ENCODE peak calls at places on chromosomes 1 and 21, in eight cellular contexts. One of them, this sample, is unnamed.

GRCh38 chr1:180243517-180244221 is 13.6 kb downstream of the LHX4 start:
- DNase-seq in cardiac muscle cell: no peak
- DNase-seq in fibroblast of lung: no peak
- DNase-seq in mesendoderm: peak; percentile 37
- DNase-seq in stomach: no peak
- DNase-seq in heart right ventricle: no peak
- DNase-seq in mesenchymal stem cell: no peak
- DNase-seq in mammary epithelial cell: no peak
- DNase-seq in this sample: no peak

GRCh38 chr1:181061891-181062777 is 26.4 kb upstream of the IER5 start:
- DNase-seq in cardiac muscle cell: no peak
- DNase-seq in fibroblast of lung: no peak
- DNase-seq in mesendoderm: no peak
- DNase-seq in stomach: no peak
- DNase-seq in heart right ventricle: peak; percentile 12
- DNase-seq in mesenchymal stem cell: no peak
- DNase-seq in mammary epithelial cell: no peak
- DNase-seq in this sample: peak; percentile 60

GRCh38 chr1:208270679-208271111 is 26.5 kb upstream of the PLXNA2 start:
- DNase-seq in cardiac muscle cell: no peak
- DNase-seq in fibroblast of lung: peak; percentile 45
- DNase-seq in mesendoderm: peak; percentile 99
- DNase-seq in stomach: no peak
- DNase-seq in heart right ventricle: no peak
- DNase-seq in mesenchymal stem cell: no peak
- DNase-seq in mammary epithelial cell: no peak
- DNase-seq in this sample: no peak

GRCh38 chr1:223001653-223002634 is 141.1 kb downstream of the TLR5 start:
- DNase-seq in cardiac muscle cell: no peak
- DNase-seq in fibroblast of lung: no peak
- DNase-seq in mesendoderm: peak; percentile 73
- DNase-seq in stomach: no peak
- DNase-seq in heart right ventricle: no peak
- DNase-seq in mesenchymal stem cell: no peak
- DNase-seq in mammary epithelial cell: peak; percentile 39
- DNase-seq in this sample: no peak

GRCh38 chr1:175797576-175797975 is 54.2 kb upstream of the TNR start:
- DNase-seq in cardiac muscle cell: no peak
- DNase-seq in fibroblast of lung: no peak
- DNase-seq in mesendoderm: peak; percentile 97
- DNase-seq in stomach: no peak
- DNase-seq in heart right ventricle: no peak
- DNase-seq in mesenchymal stem cell: no peak
- DNase-seq in mammary epithelial cell: no peak
- DNase-seq in this sample: no peak

GRCh38 chr1:25472494-25472893 is 41.8 kb downstream of the MACO1 start:
- DNase-seq in cardiac muscle cell: no peak
- DNase-seq in fibroblast of lung: no peak
- DNase-seq in mesendoderm: no peak
- DNase-seq in stomach: no peak
- DNase-seq in heart right ventricle: no peak
- DNase-seq in mesenchymal stem cell: no peak
- DNase-seq in mammary epithelial cell: no peak
- DNase-seq in this sample: no peak

GRCh38 chr21:43867332-43867703 is 2.3 kb downstream of the AGPAT3 start:
- DNase-seq in cardiac muscle cell: no peak
- DNase-seq in fibroblast of lung: no peak
- DNase-seq in mesendoderm: no peak
- DNase-seq in stomach: no peak
- DNase-seq in heart right ventricle: no peak
- DNase-seq in mesenchymal stem cell: no peak
- DNase-seq in mammary epithelial cell: no peak
- DNase-seq in this sample: no peak

GRCh38 chr1:168135116-168135981 is 1.4 kb downstream of the GPR161 start:
- DNase-seq in cardiac muscle cell: no peak
- DNase-seq in fibroblast of lung: peak; percentile 26
- DNase-seq in mesendoderm: peak; percentile 57
- DNase-seq in stomach: no peak
- DNase-seq in heart right ventricle: no peak
- DNase-seq in mesenchymal stem cell: peak; percentile 4
- DNase-seq in mammary epithelial cell: peak; percentile 40
- DNase-seq in this sample: no peak

GRCh38 chr1:33710989-33711388 is 152.9 kb upstream of the HMGB4 start:
- DNase-seq in cardiac muscle cell: no peak
- DNase-seq in fibroblast of lung: peak; percentile 34
- DNase-seq in mesendoderm: no peak
- DNase-seq in stomach: no peak
- DNase-seq in heart right ventricle: no peak
- DNase-seq in mesenchymal stem cell: no peak
- DNase-seq in mammary epithelial cell: no peak
- DNase-seq in this sample: no peak

GRCh38 chr1:65063025-65063424 is 85.0 kb upstream of the AK4 start:
- DNase-seq in cardiac muscle cell: no peak
- DNase-seq in fibroblast of lung: no peak
- DNase-seq in mesendoderm: peak; percentile 34
- DNase-seq in stomach: no peak
- DNase-seq in heart right ventricle: no peak
- DNase-seq in mesenchymal stem cell: no peak
- DNase-seq in mammary epithelial cell: no peak
- DNase-seq in this sample: no peak

GRCh38 chr1:32012709-32013385 is 821 bp upstream of the KHDRBS1 start:
- DNase-seq in cardiac muscle cell: no peak
- DNase-seq in fibroblast of lung: no peak
- DNase-seq in mesendoderm: peak; percentile 44
- DNase-seq in stomach: no peak
- DNase-seq in heart right ventricle: no peak
- DNase-seq in mesenchymal stem cell: no peak
- DNase-seq in mammary epithelial cell: no peak
- DNase-seq in this sample: no peak

GRCh38 chr1:914253-914890 is 9.4 kb upstream of the SAMD11 start:
- DNase-seq in cardiac muscle cell: no peak
- DNase-seq in fibroblast of lung: no peak
- DNase-seq in mesendoderm: no peak
- DNase-seq in stomach: no peak
- DNase-seq in heart right ventricle: no peak
- DNase-seq in mesenchymal stem cell: no peak
- DNase-seq in mammary epithelial cell: no peak
- DNase-seq in this sample: peak; percentile 26

GRCh38 chr1:63624911-63625310 is 31.7 kb downstream of the PGM1 start:
- DNase-seq in cardiac muscle cell: no peak
- DNase-seq in fibroblast of lung: peak; percentile 45
- DNase-seq in mesendoderm: no peak
- DNase-seq in stomach: no peak
- DNase-seq in heart right ventricle: no peak
- DNase-seq in mesenchymal stem cell: peak; percentile 8
- DNase-seq in mammary epithelial cell: no peak
- DNase-seq in this sample: no peak

GRCh38 chr1:31669786-31670582 is 25.3 kb upstream of the PEF1 start:
- DNase-seq in cardiac muscle cell: peak; percentile 47
- DNase-seq in fibroblast of lung: peak; percentile 62
- DNase-seq in mesendoderm: peak; percentile 56
- DNase-seq in stomach: peak; percentile 94
- DNase-seq in heart right ventricle: peak; percentile 83
- DNase-seq in mesenchymal stem cell: peak; percentile 15
- DNase-seq in mammary epithelial cell: peak; percentile 86
- DNase-seq in this sample: peak; percentile 72

GRCh38 chr1:41329662-41330587 is 31.3 kb upstream of the FOXO6 start:
- DNase-seq in cardiac muscle cell: no peak
- DNase-seq in fibroblast of lung: no peak
- DNase-seq in mesendoderm: no peak
- DNase-seq in stomach: no peak
- DNase-seq in heart right ventricle: no peak
- DNase-seq in mesenchymal stem cell: no peak
- DNase-seq in mammary epithelial cell: no peak
- DNase-seq in this sample: no peak

GRCh38 chr1:27686223-27686990 is 14.4 kb upstream of the IFI6 start:
- DNase-seq in cardiac muscle cell: no peak
- DNase-seq in fibroblast of lung: no peak
- DNase-seq in mesendoderm: peak; percentile 11
- DNase-seq in stomach: peak; percentile 81
- DNase-seq in heart right ventricle: no peak
- DNase-seq in mesenchymal stem cell: no peak
- DNase-seq in mammary epithelial cell: no peak
- DNase-seq in this sample: no peak

GRCh38 chr1:208137144-208137682 is 107.0 kb downstream of the PLXNA2 start:
- DNase-seq in cardiac muscle cell: no peak
- DNase-seq in fibroblast of lung: peak; percentile 55
- DNase-seq in mesendoderm: no peak
- DNase-seq in stomach: no peak
- DNase-seq in heart right ventricle: no peak
- DNase-seq in mesenchymal stem cell: no peak
- DNase-seq in mammary epithelial cell: peak; percentile 22
- DNase-seq in this sample: no peak

DNA sequence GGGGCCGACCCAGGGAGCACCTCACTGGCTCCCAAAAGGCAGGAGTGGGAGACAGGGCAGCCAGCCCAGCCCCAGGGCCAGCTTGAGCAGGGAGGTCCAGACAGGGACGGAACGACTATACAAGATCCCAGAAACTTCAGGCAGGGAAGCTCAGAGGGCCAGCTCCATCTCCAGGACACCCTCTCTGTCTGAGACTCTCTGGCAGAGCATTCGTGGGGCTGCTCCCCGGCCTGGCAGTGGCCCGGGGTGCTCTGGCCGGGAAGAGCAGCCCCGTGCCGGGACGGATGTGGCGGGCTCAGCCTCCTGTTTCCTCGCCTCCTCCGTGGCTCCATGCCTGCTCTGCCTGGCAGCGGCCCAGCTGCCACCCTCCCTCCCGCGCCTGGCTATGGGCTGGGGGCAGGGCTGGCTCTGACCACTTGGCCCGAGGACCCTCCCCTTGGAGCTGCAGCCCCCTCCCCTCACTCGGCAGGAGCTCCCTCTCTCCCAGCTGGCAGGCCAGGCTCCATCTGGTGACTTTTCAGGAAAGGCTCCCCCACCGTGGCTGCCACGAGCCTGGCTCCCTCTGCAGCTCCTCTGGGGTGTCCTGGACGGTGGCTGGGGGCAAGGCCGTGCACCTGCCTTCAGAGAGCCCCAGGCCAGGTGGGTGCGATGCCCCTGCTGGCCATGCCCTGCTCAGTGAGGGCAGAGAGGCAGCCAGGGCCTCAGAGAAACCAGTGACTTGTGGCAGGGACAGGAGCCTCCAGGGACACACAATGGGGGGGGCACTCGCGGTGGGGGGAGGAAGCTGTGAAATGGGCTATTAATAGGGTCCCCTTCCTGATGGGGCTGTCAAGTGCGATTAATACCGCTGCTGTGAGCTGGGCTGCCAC is 5.6 kb upstream of the PLCH2 start:
- DNase-seq in cardiac muscle cell: no peak
- DNase-seq in fibroblast of lung: no peak
- DNase-seq in mesendoderm: no peak
- DNase-seq in stomach: no peak
- DNase-seq in heart right ventricle: no peak
- DNase-seq in mesenchymal stem cell: no peak
- DNase-seq in mammary epithelial cell: no peak
- DNase-seq in this sample: no peak
- H3K4me1 ChIP-seq in cardiac muscle cell: peaks cover 18% of the 10 kb centered on the region
- H3K4me1 ChIP-seq in fibroblast of lung: no peaks in the 10 kb centered on the region
- H3K4me1 ChIP-seq in mesendoderm: no peaks in the 10 kb centered on the region
- H3K4me1 ChIP-seq in stomach: peaks cover 10% of the 10 kb centered on the region
- H3K4me1 ChIP-seq in heart right ventricle: peaks cover 10% of the 10 kb centered on the region
- H3K4me1 ChIP-seq in mesenchymal stem cell: peaks cover 84% of the 10 kb centered on the region
- H3K4me1 ChIP-seq in mammary epithelial cell: peaks cover 20% of the 10 kb centered on the region
- H3K4me1 ChIP-seq in this sample: peaks cover 4% of the 10 kb centered on the region

DNA sequence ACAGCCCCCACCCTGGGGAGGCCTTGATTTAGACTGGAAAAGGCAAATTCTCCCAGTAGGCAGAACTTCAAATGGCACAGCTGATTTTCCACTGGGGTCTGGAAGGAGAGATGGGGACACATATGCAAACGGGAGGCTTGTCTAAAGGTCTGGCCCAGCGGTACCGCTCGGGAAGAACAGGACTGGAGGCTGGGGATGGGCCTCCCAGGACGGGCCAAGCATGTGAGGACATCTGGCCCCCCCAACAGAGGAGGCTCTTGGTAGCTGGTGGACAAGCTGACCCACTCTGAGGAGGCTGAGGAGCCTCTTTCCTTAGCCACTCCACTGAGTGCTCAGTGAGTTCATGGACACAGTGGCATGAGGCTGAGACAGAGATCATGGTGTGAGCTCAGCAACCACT is 170.0 kb downstream of the NPHP4 start:
- DNase-seq in cardiac muscle cell: no peak
- DNase-seq in fibroblast of lung: no peak
- DNase-seq in mesendoderm: no peak
- DNase-seq in stomach: no peak
- DNase-seq in heart right ventricle: no peak
- DNase-seq in mesenchymal stem cell: no peak
- DNase-seq in mammary epithelial cell: no peak
- DNase-seq in this sample: no peak
- H3K4me1 ChIP-seq in cardiac muscle cell: no peaks in the 10 kb centered on the region
- H3K4me1 ChIP-seq in fibroblast of lung: no peaks in the 10 kb centered on the region
- H3K4me1 ChIP-seq in mesendoderm: no peaks in the 10 kb centered on the region
- H3K4me1 ChIP-seq in stomach: no peaks in the 10 kb centered on the region
- H3K4me1 ChIP-seq in heart right ventricle: no peaks in the 10 kb centered on the region
- H3K4me1 ChIP-seq in mesenchymal stem cell: no peaks in the 10 kb centered on the region
- H3K4me1 ChIP-seq in mammary epithelial cell: no peaks in the 10 kb centered on the region
- H3K4me1 ChIP-seq in this sample: no peaks in the 10 kb centered on the region

GRCh38 chr21:26127918-26128317 is 42.7 kb downstream of the APP start:
- DNase-seq in cardiac muscle cell: no peak
- DNase-seq in fibroblast of lung: peak; percentile 70
- DNase-seq in mesendoderm: no peak
- DNase-seq in stomach: no peak
- DNase-seq in heart right ventricle: no peak
- DNase-seq in mesenchymal stem cell: peak; percentile 91
- DNase-seq in mammary epithelial cell: peak; percentile 34
- DNase-seq in this sample: no peak
- H3K4me1 ChIP-seq in cardiac muscle cell: peaks cover 58% of the 10 kb centered on the region
- H3K4me1 ChIP-seq in fibroblast of lung: peaks cover 9% of the 10 kb centered on the region
- H3K4me1 ChIP-seq in mesendoderm: peaks cover 23% of the 10 kb centered on the region
- H3K4me1 ChIP-seq in stomach: peaks cover 62% of the 10 kb centered on the region
- H3K4me1 ChIP-seq in heart right ventricle: peaks cover 84% of the 10 kb centered on the region
- H3K4me1 ChIP-seq in mesenchymal stem cell: peaks cover 10% of the 10 kb centered on the region
- H3K4me1 ChIP-seq in mammary epithelial cell: peaks cover 49% of the 10 kb centered on the region
- H3K4me1 ChIP-seq in this sample: peaks cover 18% of the 10 kb centered on the region

GRCh38 chr1:206715552-206716518 is 31.1 kb downstream of the MAPKAPK2 start:
- DNase-seq in cardiac muscle cell: no peak
- DNase-seq in fibroblast of lung: no peak
- DNase-seq in mesendoderm: no peak
- DNase-seq in stomach: no peak
- DNase-seq in heart right ventricle: no peak
- DNase-seq in mesenchymal stem cell: no peak
- DNase-seq in mammary epithelial cell: no peak
- DNase-seq in this sample: no peak

GRCh38 chr1:206713070-206713469 is 28.4 kb downstream of the MAPKAPK2 start:
- DNase-seq in cardiac muscle cell: no peak
- DNase-seq in fibroblast of lung: no peak
- DNase-seq in mesendoderm: no peak
- DNase-seq in stomach: no peak
- DNase-seq in heart right ventricle: no peak
- DNase-seq in mesenchymal stem cell: peak; percentile 50
- DNase-seq in mammary epithelial cell: no peak
- DNase-seq in this sample: no peak

GRCh38 chr1:206715120-206715519 is 30.4 kb downstream of the MAPKAPK2 start:
- DNase-seq in cardiac muscle cell: no peak
- DNase-seq in fibroblast of lung: no peak
- DNase-seq in mesendoderm: no peak
- DNase-seq in stomach: no peak
- DNase-seq in heart right ventricle: no peak
- DNase-seq in mesenchymal stem cell: no peak
- DNase-seq in mammary epithelial cell: no peak
- DNase-seq in this sample: no peak

GRCh38 chr1:206714331-206715058 is 29.8 kb downstream of the MAPKAPK2 start:
- DNase-seq in cardiac muscle cell: no peak
- DNase-seq in fibroblast of lung: peak; percentile 56
- DNase-seq in mesendoderm: no peak
- DNase-seq in stomach: no peak
- DNase-seq in heart right ventricle: no peak
- DNase-seq in mesenchymal stem cell: peak; percentile 88
- DNase-seq in mammary epithelial cell: peak; percentile 76
- DNase-seq in this sample: no peak

GRCh38 chr1:206713910-206714312 is 29.2 kb downstream of the MAPKAPK2 start:
- DNase-seq in cardiac muscle cell: no peak
- DNase-seq in fibroblast of lung: no peak
- DNase-seq in mesendoderm: no peak
- DNase-seq in stomach: no peak
- DNase-seq in heart right ventricle: no peak
- DNase-seq in mesenchymal stem cell: peak; percentile 88
- DNase-seq in mammary epithelial cell: no peak
- DNase-seq in this sample: no peak
- H3K4me1 ChIP-seq in cardiac muscle cell: peaks cover 60% of the 10 kb centered on the region
- H3K4me1 ChIP-seq in fibroblast of lung: peaks cover 33% of the 10 kb centered on the region
- H3K4me1 ChIP-seq in mesendoderm: peaks cover 10% of the 10 kb centered on the region
- H3K4me1 ChIP-seq in stomach: peaks cover 94% of the 10 kb centered on the region
- H3K4me1 ChIP-seq in heart right ventricle: peaks cover 95% of the 10 kb centered on the region
- H3K4me1 ChIP-seq in mesenchymal stem cell: peaks cover 20% of the 10 kb centered on the region
- H3K4me1 ChIP-seq in mammary epithelial cell: peaks cover 21% of the 10 kb centered on the region
- H3K4me1 ChIP-seq in this sample: peaks cover 85% of the 10 kb centered on the region

This sample was measured in psoas muscle.